ENCODE peak calls at places on chromosomes 6 and 20, in eight cellular contexts. Y is heart left ventricle, Z is coronary artery, J is omental fat pad, P is nephron progenitor cell, O is glutamatergic neuron, R is left ventricle myocardium inferior, L is heart right ventricle. W is an unnamed sample.
A peak's percentile ranks its signal among the peaks of the same experiment; 100 is the strongest.

GRCh38 chr20:54019127-54019526 is 51.3 kb downstream of the BCAS1 start:
- DNase-seq in O (no peak), L (no peak), Y (no peak), J (no peak), Z (no peak), R (no peak), P (no peak), W (no peak)

GRCh38 chr20:61744691-61745396 is 320.8 kb downstream of the TAF4 start:
- DNase-seq in R (no peak), O (no peak), J (no peak), P (no peak), Y (no peak), Z (no peak), L (no peak), W (no peak)

GRCh38 chr6:22147983-22148797 is 148.6 kb downstream of the PRL start:
- DNase-seq in Z (no peak), L (peak; percentile 16), O (no peak), R (no peak), P (peak; percentile 15), Y (peak; percentile 53), J (no peak), W (no peak)

GRCh38 chr6:97078791-97079190 is 154.3 kb downstream of the KLHL32 start:
- DNase-seq in O (no peak), J (no peak), Z (no peak), P (no peak), L (no peak), R (no peak), Y (no peak), W (no peak)

GRCh38 chr20:37907677-37908397 is 4.9 kb downstream of the VSTM2L start:
- DNase-seq in L (no peak), R (no peak), O (peak; percentile 56), J (no peak), P (peak; percentile 40), Y (no peak), Z (no peak), W (no peak)

GRCh38 chr6:13351271-13351670 is 22.9 kb upstream of the TBC1D7 start:
- DNase-seq in J (no peak), L (no peak), O (no peak), Y (no peak), R (no peak), P (no peak), Z (no peak), W (no peak)

GRCh38 chr6:151958332-151958731 is 150.8 kb downstream of the ESR1 start:
- DNase-seq in Z (no peak), Y (no peak), L (no peak), P (no peak), R (no peak), J (no peak), O (no peak), W (no peak)

GRCh38 chr6:112325449-112325848 is 21.7 kb upstream of the RFPL4B start:
- DNase-seq in P (no peak), O (no peak), Y (no peak), R (no peak), J (no peak), Z (no peak), L (no peak), W (no peak)

GRCh38 chr6:112562348-112563220 is 215.5 kb downstream of the RFPL4B start:
- DNase-seq in O (no peak), R (no peak), Z (no peak), Y (no peak), J (no peak), L (no peak), P (no peak), W (no peak)

GRCh38 chr6:24154121-24154520 is 28.1 kb downstream of the NRSN1 start:
- DNase-seq in Z (no peak), O (no peak), P (no peak), R (no peak), J (no peak), L (no peak), Y (no peak), W (no peak)

GRCh38 chr6:160881409-160881808 is 110.2 kb upstream of the MAP3K4 start:
- DNase-seq in Y (no peak), P (no peak), O (no peak), J (no peak), R (no peak), L (no peak), Z (no peak), W (no peak)
- TF ChIP-seq CTCF in Y (no peak), P (no peak), O (no peak), J (no peak), R (no peak), L (no peak), Z (no peak), W (no peak)

DNA sequence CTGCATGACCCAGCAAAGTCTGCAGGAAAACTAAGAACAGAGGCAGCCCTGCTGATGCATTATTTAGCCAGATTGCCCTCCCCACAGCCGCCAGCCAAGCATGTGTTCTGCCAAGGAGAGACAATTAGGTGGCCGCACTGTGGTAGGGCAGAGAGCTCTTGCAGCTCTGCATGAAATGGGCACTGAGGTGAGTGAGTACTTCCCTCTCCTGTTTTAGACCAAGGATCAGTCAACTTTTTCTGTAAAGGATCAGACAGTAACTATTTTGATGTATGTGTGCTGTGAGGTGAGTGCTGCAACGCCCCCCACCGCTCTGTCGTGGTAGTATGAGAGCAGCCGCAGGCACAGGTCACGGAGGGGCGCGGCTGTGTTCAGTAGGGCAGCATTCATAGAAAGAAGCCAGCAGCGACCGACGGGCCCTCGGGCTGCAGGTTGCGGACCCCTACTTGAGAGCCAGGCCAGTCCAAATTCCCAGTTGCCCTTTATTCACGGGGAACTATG is 23.8 kb upstream of the FAM50B start:
- DNase-seq in Z (peak; percentile 87), O (peak; percentile 35), P (no peak), L (peak; percentile 53), Y (peak; percentile 58), R (peak; percentile 63), J (peak; percentile 50), W (no peak)
- TF ChIP-seq CTCF in Z (peak; percentile 26), O (no peak), P (no peak), L (peak; percentile 48), Y (peak; percentile 42), R (peak; percentile 58), J (no peak), W (peak; percentile 10)

GRCh38 chr6:143279385-143279784 is 171.1 kb downstream of the ADAT2 start:
- DNase-seq in R (no peak), Z (no peak), Y (no peak), O (peak; percentile 18), J (no peak), L (no peak), P (peak; percentile 14), W (no peak)
- TF ChIP-seq CTCF in R (peak; percentile 55), Z (no peak), Y (peak; percentile 43), O (no peak), J (no peak), L (peak; percentile 42), P (peak; percentile 18), W (peak; percentile 16)

DNA sequence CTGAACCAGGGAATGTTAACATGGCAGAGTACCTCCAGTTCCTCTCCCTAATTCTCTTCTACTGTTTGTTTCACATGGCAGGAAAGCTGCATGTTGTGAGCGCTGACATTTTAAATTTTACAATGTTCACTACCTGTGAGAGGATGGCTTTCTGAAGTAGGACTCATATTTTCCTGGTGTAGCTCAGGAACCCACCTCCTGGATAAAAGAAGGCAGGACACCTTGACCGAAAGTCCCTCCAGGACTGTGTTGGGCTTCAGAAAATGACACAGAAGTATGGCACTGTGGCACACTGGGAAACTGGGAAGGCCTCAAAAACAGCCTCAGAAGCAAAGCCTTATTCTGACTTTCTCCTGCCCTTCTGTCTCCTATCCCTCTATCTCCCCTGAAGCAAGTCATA is 33.3 kb downstream of the PTPRK start:
- DNase-seq in L (no peak), J (no peak), Z (no peak), O (no peak), Y (no peak), P (no peak), R (no peak), W (no peak)
- TF ChIP-seq CTCF in L (no peak), J (no peak), Z (no peak), O (peak; percentile 33), Y (peak; percentile 24), P (peak; percentile 22), R (peak; percentile 32), W (peak; percentile 52)

GRCh38 chr6:1670711-1671462 is 61.2 kb downstream of the FOXC1 start:
- DNase-seq in Y (no peak), O (no peak), J (no peak), R (no peak), Z (no peak), P (no peak), L (no peak), W (no peak)
- TF ChIP-seq CTCF in Y (no peak), O (no peak), J (no peak), R (no peak), Z (no peak), P (no peak), L (no peak), W (no peak)

GRCh38 chr6:108171918-108172516 is 6.2 kb downstream of the NR2E1 start:
- DNase-seq in J (no peak), O (no peak), Y (no peak), L (no peak), R (no peak), P (no peak), Z (no peak), W (no peak)
- TF ChIP-seq CTCF in J (no peak), O (no peak), Y (no peak), L (no peak), R (no peak), P (no peak), Z (no peak), W (no peak)

GRCh38 chr6:51562198-51562597 is 525.2 kb downstream of the PKHD1 start:
- DNase-seq in P (no peak), R (no peak), Z (no peak), Y (no peak), L (no peak), O (no peak), J (no peak), W (no peak)

GRCh38 chr6:51553246-51554015 is 534.0 kb downstream of the PKHD1 start:
- DNase-seq in O (no peak), Z (no peak), J (no peak), R (no peak), P (no peak), Y (no peak), L (no peak), W (no peak)

GRCh38 chr6:51554029-51554428 is 533.4 kb downstream of the PKHD1 start:
- DNase-seq in Y (no peak), J (no peak), L (no peak), R (no peak), O (no peak), P (no peak), Z (no peak), W (no peak)

DNA sequence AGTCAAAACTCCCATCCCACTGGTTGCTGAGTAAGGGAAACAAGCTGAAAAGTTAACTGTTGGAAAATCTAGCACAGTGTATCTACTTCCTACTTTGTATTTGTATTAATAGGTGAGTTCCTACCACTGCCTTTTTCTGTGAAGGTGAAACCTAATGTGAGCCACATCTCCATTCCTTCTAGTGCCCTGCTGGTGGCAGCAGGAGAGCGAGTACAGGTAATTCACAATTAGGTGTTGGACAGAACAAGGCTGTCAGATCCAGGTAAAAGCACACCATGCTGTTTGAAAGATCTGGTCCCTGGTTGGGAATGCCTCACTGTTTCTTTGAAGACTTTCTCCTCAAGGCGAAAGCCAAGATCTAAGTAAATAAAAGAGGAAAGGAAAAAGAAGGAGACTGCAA is 528.4 kb downstream of the PKHD1 start:
- DNase-seq in L (no peak), J (no peak), O (no peak), P (no peak), R (no peak), Z (no peak), Y (no peak), W (no peak)
- TF ChIP-seq CTCF in L (no peak), J (no peak), O (no peak), P (no peak), R (peak; percentile 46), Z (no peak), Y (peak; percentile 24), W (peak; percentile 46)

W was measured in progenitor cell of endocrine pancreas.